ENCODE peak calls at places on chromosomes 1 and 21, in five cellular contexts. H is HCT116, E is neural progenitor cell, I is PC-3, O is fibroblast of lung. W is an unnamed sample.

GRCh38 chr1:231937013-231937754 is 310.6 kb downstream of the DISC1 start:
- DNase-seq in I (peak; percentile 69), E (no peak), O (peak; percentile 39), H (no peak), W (no peak)

GRCh38 chr1:184222561-184223157 is 164.2 kb upstream of the C1orf21 start:
- DNase-seq in E (peak; percentile 54), I (peak; percentile 64), O (peak; percentile 62), H (peak; percentile 29), W (peak; percentile 75)

GRCh38 chr1:9281071-9281827 is 11.4 kb upstream of the SPSB1 start:
- DNase-seq in E (no peak), H (no peak), I (no peak), O (no peak), W (no peak)

GRCh38 chr1:69523032-69523431 is 44.7 kb upstream of the LRRC7 start:
- DNase-seq in I (peak; percentile 15), H (no peak), O (peak; percentile 94), E (no peak), W (no peak)

GRCh38 chr1:110309768-110310167 is 29.4 kb upstream of the RBM15 start:
- DNase-seq in I (peak; percentile 29), H (no peak), O (peak; percentile 38), E (no peak), W (no peak)

GRCh38 chr1:204275695-204276596 is 62.2 kb upstream of the GOLT1A start:
- DNase-seq in O (peak; percentile 62), E (no peak), H (no peak), I (no peak), W (no peak)

GRCh38 chr1:206738370-206739366 is 31.9 kb upstream of the IL19 start:
- DNase-seq in E (peak; percentile 29), I (peak; percentile 82), O (peak; percentile 39), H (peak; percentile 16), W (peak; percentile 60)

GRCh38 chr1:38243106-38243505 is 196.5 kb upstream of the POU3F1 start:
- DNase-seq in O (no peak), I (peak; percentile 32), H (no peak), E (peak; percentile 56), W (peak; percentile 51)

GRCh38 chr1:17671741-17672140 is 83.4 kb upstream of the ACTL8 start:
- DNase-seq in I (no peak), H (no peak), E (peak; percentile 60), O (no peak), W (peak; percentile 66)

GRCh38 chr1:146039844-146040194 is 18.3 kb upstream of the HJV start:
- DNase-seq in E (no peak), H (no peak), I (peak; percentile 31), O (no peak), W (peak; percentile 34)

GRCh38 chr1:63732666-63733065 is 41.2 kb upstream of the ROR1 start:
- DNase-seq in O (peak; percentile 38), H (no peak), E (no peak), I (no peak), W (no peak)

GRCh38 chr1:115655307-115655664 is 13.5 kb downstream of the VANGL1 start:
- DNase-seq in I (no peak), O (no peak), H (no peak), E (no peak), W (no peak)

GRCh38 chr1:238606896-238607295 is 716.2 kb upstream of the ZP4 start:
- DNase-seq in I (peak; percentile 72), E (no peak), H (no peak), O (no peak), W (no peak)

GRCh38 chr21:33270986-33271385 is 4.8 kb downstream of the IL10RB start:
- DNase-seq in H (no peak), E (no peak), O (no peak), I (no peak), W (no peak)

GRCh38 chr1:15678578-15678977 is 5.5 kb upstream of the PLEKHM2 start:
- DNase-seq in I (peak; percentile 82), H (peak; percentile 45), E (no peak), O (peak; percentile 41), W (peak; percentile 65)

GRCh38 chr1:3687509-3687908 is 35.2 kb downstream of the TP73 start:
- DNase-seq in E (peak; percentile 37), I (no peak), H (no peak), O (no peak), W (peak; percentile 52)

GRCh38 chr1:39832294-39832693 is 43.6 kb upstream of the BMP8B start:
- DNase-seq in I (no peak), O (no peak), H (no peak), E (no peak), W (no peak)

GRCh38 chr1:39509360-39510009 is 18.0 kb downstream of the BMP8A start:
- DNase-seq in H (no peak), O (peak; percentile 31), E (no peak), I (no peak), W (peak; percentile 28)

GRCh38 chr1:106268070-106268469 is 788.4 kb upstream of the PRMT6 start:
- DNase-seq in I (peak; percentile 71), O (no peak), H (no peak), E (peak; percentile 9), W (peak; percentile 27)

DNA sequence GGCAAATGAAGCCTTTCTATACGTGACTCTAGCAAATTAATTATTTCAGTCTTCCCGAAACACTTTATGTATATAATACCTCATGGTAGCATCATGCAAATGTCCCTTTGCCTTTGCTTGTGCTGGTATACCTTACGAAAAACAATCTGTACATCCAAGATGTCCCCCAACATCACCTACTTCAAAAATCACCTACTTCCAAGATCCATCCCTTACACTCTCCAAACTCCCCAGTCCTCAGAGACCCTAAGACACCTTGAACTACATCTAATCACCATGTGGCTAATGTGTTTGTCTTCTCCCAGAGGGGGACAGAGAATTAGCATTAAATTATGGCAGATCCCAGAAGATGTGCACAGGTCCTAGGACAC is 46.5 kb upstream of the CRNN start:
- DNase-seq in O (no peak), I (no peak), H (no peak), E (no peak), W (no peak)
- TF ChIP-seq CTCF in O (no peak), I (peak; percentile 18), H (no peak), E (no peak), W (no peak)

DNA sequence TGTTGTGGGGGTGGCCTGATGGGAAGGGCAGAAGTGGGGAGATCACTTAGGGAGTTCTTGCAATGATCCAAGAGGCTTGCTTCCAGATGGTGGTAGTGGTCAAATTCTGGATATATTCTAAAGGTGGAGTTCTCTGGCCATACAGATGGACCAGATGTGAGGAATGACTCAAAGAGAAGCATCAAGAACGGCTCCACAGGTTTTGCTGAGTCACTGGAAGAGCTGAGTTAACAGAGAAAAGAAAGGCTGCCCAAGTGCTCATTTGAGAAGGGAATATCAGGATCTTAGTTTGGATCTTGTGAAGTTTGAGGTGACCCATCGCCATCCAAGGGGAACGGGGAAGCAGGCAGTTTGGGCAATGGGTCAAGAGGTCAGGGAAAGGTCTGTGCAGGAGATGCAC is 192.9 kb upstream of the GALNT2 start:
- DNase-seq in O (no peak), I (peak; percentile 30), E (no peak), H (no peak), W (no peak)
- TF ChIP-seq EZH2 in O (no peak), I (no peak), E (no peak), H (no peak), W (no peak)

GRCh38 chr1:1039145-1039910 is 19.4 kb downstream of the AGRN start:
- DNase-seq in H (no peak), O (no peak), E (no peak), I (no peak), W (no peak)

GRCh38 chr1:1037366-1038327 is 17.7 kb downstream of the AGRN start:
- DNase-seq in O (no peak), H (no peak), I (no peak), E (no peak), W (no peak)

GRCh38 chr1:1041092-1041503 is 21.2 kb downstream of the AGRN start:
- DNase-seq in O (no peak), H (no peak), E (peak; percentile 83), I (no peak), W (peak; percentile 85)

GRCh38 chr1:1040004-1040991 is 20.4 kb downstream of the AGRN start:
- DNase-seq in O (peak; percentile 78), H (peak; percentile 61), E (peak; percentile 96), I (peak; percentile 95), W (peak; percentile 93)

DNA sequence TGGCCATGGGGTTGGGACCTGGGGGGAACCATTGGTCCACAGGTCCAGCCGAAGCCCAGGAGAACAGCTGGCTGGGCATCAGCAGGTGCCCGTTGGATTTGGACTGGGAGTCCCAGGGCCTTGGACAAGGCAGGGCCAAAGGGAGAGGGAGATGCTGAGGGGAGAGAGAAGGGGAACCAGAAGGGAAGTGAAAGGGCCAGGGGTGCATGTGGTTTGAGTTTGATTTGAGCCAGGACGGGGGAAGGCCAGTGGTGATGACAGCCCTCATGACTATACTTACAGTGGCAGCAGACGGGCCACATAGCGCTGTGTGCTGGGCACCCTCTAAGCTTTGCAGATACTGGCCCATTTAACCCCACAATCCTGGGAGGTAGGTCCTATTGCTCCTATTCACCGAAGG is 18.8 kb downstream of the AGRN start:
- DNase-seq in H (no peak), O (no peak), I (no peak), E (no peak), W (no peak)
- H3K4me2 ChIP-seq in H (no peak overlapping the region), O (no peak overlapping the region), I (no peak overlapping the region), E (no peak overlapping the region), W (no peak overlapping the region)

GRCh38 chr1:113493533-113493932 is 103.2 kb downstream of the MAGI3 start:
- DNase-seq in O (no peak), I (no peak), E (no peak), H (no peak), W (no peak)

GRCh38 chr1:113490384-113490783 is 100.1 kb downstream of the MAGI3 start:
- DNase-seq in H (no peak), I (no peak), O (no peak), E (no peak), W (no peak)

GRCh38 chr1:113488576-113489177 is 98.4 kb downstream of the MAGI3 start:
- DNase-seq in O (no peak), E (peak; percentile 24), I (peak; percentile 19), H (no peak), W (peak; percentile 80)
- TF ChIP-seq CTCF in O (no peak), E (peak; percentile 37), I (peak; percentile 48), H (peak; percentile 29), W (peak; percentile 91)

GRCh38 chr1:84745857-84746256 is 55.6 kb upstream of the SSX2IP start:
- DNase-seq in H (no peak), I (no peak), O (no peak), E (no peak), W (no peak)

GRCh38 chr1:84737572-84737971 is 47.3 kb upstream of the SSX2IP start:
- DNase-seq in H (no peak), O (no peak), E (no peak), I (no peak), W (no peak)

GRCh38 chr1:84738237-84738636 is 48.0 kb upstream of the SSX2IP start:
- DNase-seq in E (no peak), O (no peak), I (no peak), H (no peak), W (peak; percentile 26)

GRCh38 chr1:84740050-84740714 is 49.9 kb upstream of the SSX2IP start:
- DNase-seq in E (no peak), O (no peak), I (no peak), H (no peak), W (peak; percentile 44)

DNA sequence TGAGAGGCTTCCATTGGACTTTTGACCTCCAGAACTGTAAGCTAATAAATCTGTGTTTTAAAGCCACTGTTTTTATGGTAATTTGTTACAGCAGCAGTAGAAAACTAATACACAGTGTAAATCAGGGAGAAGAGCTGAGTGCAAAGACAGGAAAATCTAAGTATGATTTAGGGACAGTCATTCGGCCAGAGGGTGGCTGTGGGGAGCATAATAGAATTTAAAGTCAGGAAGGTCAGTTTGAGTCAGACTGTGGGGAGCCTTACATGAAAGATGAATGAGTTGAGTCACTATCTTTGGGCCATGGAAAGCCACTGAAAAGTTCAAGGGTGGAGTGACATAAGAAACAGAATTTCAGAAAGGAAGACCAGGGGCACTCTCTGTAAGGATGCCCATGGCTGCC is 52.4 kb upstream of the SSX2IP start:
- DNase-seq in H (no peak), I (peak; percentile 20), O (no peak), E (no peak), W (no peak)
- TF ChIP-seq EZH2 in H (no peak), I (no peak), O (no peak), E (no peak), W (no peak)